ENCODE peak calls at places on chromosome 19, in four cellular contexts. Q is left ventricle myocardium inferior; V is NCI-H146; P is stimulated activated CD8-positive, alpha-beta memory T cell treated with anti-CD3 and anti-CD28 coated beads, Interleukin-7, amount 100 ng/mL, for 24 hours. W is an unnamed sample.

GRCh38 chr19:6086081-6086858 is 24.0 kb downstream of the RFX2 start:
- DNase-seq in Q (no peak), V (no peak), P (no peak), W (no peak)

GRCh38 chr19:12664406-12665280 is 1.9 kb downstream of the MAN2B1 start:
- DNase-seq in Q (no peak), V (peak; percentile 37), P (no peak), W (no peak)

GRCh38 chr19:804419-805160 is 7.3 kb downstream of the PTBP1 start:
- DNase-seq in Q (no peak), V (no peak), P (no peak), W (no peak)

GRCh38 chr19:45402469-45403070 is 2.3 kb downstream of the PPP1R13L start:
- DNase-seq in Q (peak; percentile 62), V (peak; percentile 34), P (no peak), W (peak; percentile 64)

GRCh38 chr19:41421314-41421713 is 5.9 kb downstream of the B3GNT8 start:
- DNase-seq in Q (no peak), V (peak; percentile 83), P (no peak), W (no peak)

GRCh38 chr19:48881741-48882657 is 9.8 kb downstream of the PPP1R15A start:
- DNase-seq in Q (no peak), V (no peak), P (no peak), W (no peak)

GRCh38 chr19:46678110-46678732 is 17.2 kb upstream of the DACT3 start:
- DNase-seq in Q (no peak), V (no peak), P (peak; percentile 31), W (no peak)

GRCh38 chr19:40216013-40216776 is 2.0 kb downstream of the TTC9B start:
- DNase-seq in Q (no peak), V (no peak), P (no peak), W (no peak)

GRCh38 chr19:47781590-47782318 is 3.3 kb downstream of the SELENOW start:
- DNase-seq in Q (peak; percentile 50), V (no peak), P (no peak), W (peak; percentile 82)

W was measured in right atrium auricular region.